ENCODE peak calls at places on chromosomes 6 and 20, in eight cellular contexts. Z, D, R, H, N, E, O and K are unnamed samples.

GRCh38 chr6:126873791-126874190 is 244.7 kb upstream of the RSPO3 start:
- DNase-seq in E (no peak), R (no peak), O (no peak), D (no peak), N (no peak), Z (no peak), H (no peak), K (no peak)

GRCh38 chr6:20688710-20689500 is 154.6 kb downstream of the CDKAL1 start:
- DNase-seq in N (peak; percentile 63), H (no peak), R (no peak), O (no peak), E (no peak), Z (no peak), D (peak; percentile 71), K (peak; percentile 78)

GRCh38 chr6:5681480-5681879 is 325.2 kb downstream of the NRN1 start:
- DNase-seq in H (no peak), Z (no peak), O (no peak), E (no peak), R (no peak), D (no peak), N (no peak), K (no peak)

GRCh38 chr20:56440346-56441007 is 27.9 kb upstream of the RTF2 start:
- DNase-seq in N (no peak), R (no peak), O (no peak), Z (no peak), E (no peak), H (no peak), D (no peak), K (peak; percentile 48)

GRCh38 chr20:38658879-38659612 is 57.4 kb downstream of the ARHGAP40 start:
- DNase-seq in D (no peak), N (peak; percentile 18), Z (peak; percentile 79), E (no peak), R (no peak), H (no peak), O (peak; percentile 16), K (no peak)

GRCh38 chr20:38843346-38843745 is 37.8 kb downstream of the PPP1R16B start:
- DNase-seq in N (no peak), Z (no peak), O (no peak), E (no peak), H (no peak), D (no peak), R (no peak), K (no peak)

GRCh38 chr20:56760610-56761009 is 131.5 kb downstream of the TFAP2C start:
- DNase-seq in R (no peak), D (no peak), N (no peak), Z (no peak), H (no peak), E (no peak), O (no peak), K (no peak)

GRCh38 chr6:55916188-55916587 is 40.8 kb upstream of the BMP5 start:
- DNase-seq in N (peak; percentile 13), H (no peak), R (no peak), E (no peak), O (no peak), Z (no peak), D (peak; percentile 69), K (peak; percentile 52)

GRCh38 chr20:11454966-11455799 is 462.5 kb upstream of the BTBD3 start:
- DNase-seq in R (no peak), H (no peak), E (no peak), Z (peak; percentile 82), N (peak; percentile 63), O (peak; percentile 93), D (peak; percentile 78), K (peak; percentile 77)

GRCh38 chr6:56690519-56691200 is 48.0 kb upstream of the DST start:
- DNase-seq in R (no peak), E (no peak), D (peak; percentile 81), O (peak; percentile 64), Z (no peak), N (peak; percentile 78), H (no peak), K (peak; percentile 69)

GRCh38 chr20:37357481-37358365 is 11.8 kb downstream of the SRC start:
- DNase-seq in O (no peak), D (no peak), H (no peak), Z (no peak), R (no peak), N (no peak), E (no peak), K (no peak)

GRCh38 chr20:19241440-19241839 is 29.0 kb downstream of the SLC24A3 start:
- DNase-seq in N (peak; percentile 41), E (no peak), R (no peak), Z (no peak), H (no peak), D (no peak), O (no peak), K (no peak)

GRCh38 chr6:40695114-40695513 is 108.0 kb upstream of the LRFN2 start:
- DNase-seq in O (no peak), N (no peak), R (no peak), D (peak; percentile 1), Z (peak; percentile 26), E (no peak), H (no peak), K (no peak)

GRCh38 chr20:48586728-48587127 is 241.1 kb downstream of the PREX1 start:
- DNase-seq in D (no peak), H (no peak), N (no peak), R (no peak), Z (no peak), O (no peak), E (no peak), K (no peak)

GRCh38 chr6:118677193-118677592 is 25.8 kb upstream of the CEP85L start:
- DNase-seq in H (no peak), E (no peak), Z (no peak), N (no peak), O (no peak), D (no peak), R (no peak), K (no peak)

GRCh38 chr20:44692932-44693476 is 22.2 kb upstream of the CCN5 start:
- DNase-seq in R (no peak), D (peak; percentile 93), Z (peak; percentile 96), N (peak; percentile 97), E (peak; percentile 76), O (peak; percentile 98), H (peak; percentile 86), K (peak; percentile 95)

GRCh38 chr20:57263127-57263609 is 3.3 kb downstream of the BMP7 start:
- DNase-seq in Z (no peak), N (no peak), D (no peak), O (no peak), E (no peak), H (no peak), R (no peak), K (no peak)

GRCh38 chr6:21678990-21679389 is 85.4 kb downstream of the SOX4 start:
- DNase-seq in H (no peak), O (peak; percentile 52), N (peak; percentile 50), R (no peak), D (peak; percentile 78), E (no peak), Z (peak; percentile 74), K (peak; percentile 50)

DNA sequence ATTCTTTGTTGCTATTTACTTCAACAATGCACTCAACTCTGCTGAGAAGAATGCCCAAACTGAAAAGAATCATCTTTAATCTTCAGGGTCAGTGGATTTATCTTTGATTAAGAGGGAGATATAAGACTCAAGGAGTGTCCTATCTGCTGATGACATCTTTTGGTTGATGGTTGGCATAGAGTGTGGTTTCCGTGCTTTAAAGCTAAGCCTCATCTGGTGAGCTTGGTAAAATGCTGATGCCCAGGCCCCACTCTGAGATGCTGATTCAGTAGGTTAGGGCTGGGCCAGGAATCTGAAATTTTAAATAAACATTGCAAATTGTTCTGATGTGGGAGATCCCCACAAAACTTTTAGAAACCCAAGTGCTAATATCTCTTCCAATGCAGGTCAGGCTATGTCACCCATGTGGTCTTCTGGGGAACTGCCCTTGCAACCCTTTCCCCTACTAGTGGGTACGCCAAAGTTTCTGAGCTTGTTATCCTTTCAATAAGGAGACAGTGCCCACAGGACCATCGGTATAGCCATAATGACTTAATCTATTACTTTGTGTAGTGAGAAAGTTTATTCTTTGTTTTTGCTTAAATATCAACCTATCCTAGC is 68.5 kb upstream of the ARMH2 start:
- DNase-seq in E (no peak), R (no peak), H (no peak), O (no peak), D (no peak), Z (no peak), N (no peak), K (no peak)
- TF ChIP-seq CTCF in E (peak; percentile 6), R (no peak), H (no peak), O (no peak), D (no peak), Z (no peak), N (no peak), K (no peak)

GRCh38 chr20:49985617-49986016 is 2.8 kb downstream of the SNAI1 start:
- DNase-seq in O (no peak), H (no peak), E (no peak), N (no peak), D (no peak), Z (no peak), R (no peak), K (no peak)

GRCh38 chr20:49987015-49987867 is 4.5 kb downstream of the SNAI1 start:
- DNase-seq in Z (no peak), N (no peak), R (no peak), D (peak; percentile 50), E (no peak), O (no peak), H (no peak), K (no peak)

GRCh38 chr20:49985157-49985556 is 2.4 kb downstream of the SNAI1 start:
- DNase-seq in N (no peak), O (no peak), Z (no peak), R (no peak), H (no peak), E (no peak), D (no peak), K (no peak)

GRCh38 chr20:49984426-49985153 is 1.8 kb downstream of the SNAI1 start:
- DNase-seq in Z (no peak), R (no peak), D (no peak), O (no peak), N (no peak), H (no peak), E (no peak), K (no peak)

DNA sequence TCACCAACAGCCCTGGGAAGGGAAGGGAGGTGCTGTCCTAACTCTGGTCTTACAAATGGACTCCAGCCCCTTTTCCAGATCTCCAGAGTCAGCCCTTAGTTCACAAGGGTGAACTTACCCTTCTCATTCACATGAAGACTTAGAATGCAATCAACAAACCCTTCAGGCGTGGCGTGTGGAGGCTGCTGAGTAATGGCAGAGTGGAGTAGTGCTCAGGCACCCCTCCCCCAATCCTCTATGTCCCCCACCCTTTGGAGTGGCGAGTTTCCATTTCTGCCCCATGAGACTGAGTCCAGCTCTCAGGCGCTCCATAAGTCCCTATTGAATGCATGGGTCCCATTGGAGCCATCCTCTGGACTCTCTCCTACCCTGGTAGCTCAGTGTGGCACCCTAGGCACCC is 3.3 kb downstream of the SNAI1 start:
- DNase-seq in R (no peak), N (no peak), D (no peak), E (no peak), Z (no peak), O (no peak), H (no peak), K (no peak)
- H3K4me3 ChIP-seq in R (no peak overlapping the region), N (peak overlapping the region; percentile 97), D (no peak overlapping the region), E (no peak overlapping the region), Z (no peak overlapping the region), O (peak overlapping the region; percentile 49), H (peak overlapping the region; percentile 80), K (peak overlapping the region; percentile 97)

GRCh38 chr6:131182991-131183425 is 47.7 kb downstream of the AKAP7 start:
- DNase-seq in Z (peak; percentile 30), O (peak; percentile 56), N (peak; percentile 65), E (no peak), H (no peak), R (no peak), D (peak; percentile 56), K (peak; percentile 45)
- TF ChIP-seq CTCF in Z (peak; percentile 65), O (peak; percentile 46), N (peak; percentile 58), E (peak; percentile 8), H (no peak), R (peak; percentile 11), D (peak; percentile 65), K (peak; percentile 67)

GRCh38 chr6:69069881-69070280 is 434.8 kb downstream of the ADGRB3 start:
- DNase-seq in E (no peak), N (no peak), Z (no peak), O (no peak), D (no peak), R (no peak), H (no peak), K (no peak)
- H3K4me3 ChIP-seq in E (no peak overlapping the region), N (no peak overlapping the region), Z (no peak overlapping the region), O (no peak overlapping the region), D (no peak overlapping the region), R (no peak overlapping the region), H (no peak overlapping the region), K (no peak overlapping the region)